ENCODE peak calls at places on chromosomes 3 and 15, in six cellular contexts. R is Peyer's patch, G is spleen, Q is tibial nerve, L is adrenal gland, V is gastrocnemius medialis. X is an unnamed sample. For H3K4me1, the result is how much of the 10 kb centered on the place peaks cover.

GRCh38 chr3:49869525-49870126 is at the start of gene CAMKV:
- DNase-seq in G (peak), V (no peak), Q (no peak), R (no peak), L (no peak), X (no peak)

GRCh38 chr3:136932978-136933812 is 24.6 kb upstream of the IL20RB start:
- DNase-seq in L (no peak), R (no peak), V (no peak), Q (no peak), G (no peak), X (no peak)

GRCh38 chr3:156360116-156360515 is 194.8 kb downstream of the SSR3 start:
- DNase-seq in G (no peak), R (no peak), V (no peak), Q (no peak), L (no peak), X (no peak)

GRCh38 chr3:50525987-50526386 is 22.6 kb upstream of the CACNA2D2 start:
- DNase-seq in R (no peak), L (peak), G (no peak), V (no peak), Q (peak), X (no peak)

GRCh38 chr3:170867143-170867542 is 2.9 kb downstream of the RPL22L1 start:
- DNase-seq in V (no peak), Q (no peak), G (no peak), L (no peak), R (no peak), X (no peak)

GRCh38 chr3:177473184-177473583 is 275.9 kb upstream of the TBL1XR1 start:
- DNase-seq in Q (no peak), G (no peak), R (no peak), V (peak), L (no peak), X (no peak)

GRCh38 chr3:14925729-14926591 is 21.4 kb upstream of the NR2C2 start:
- DNase-seq in V (peak), L (no peak), Q (no peak), R (no peak), G (no peak), X (no peak)

GRCh38 chr3:113285741-113286140 is 74.4 kb downstream of the BOC start:
- DNase-seq in V (no peak), R (no peak), L (no peak), Q (no peak), G (no peak), X (no peak)

GRCh38 chr3:186519021-186519658 is 25.0 kb downstream of the CRYGS start:
- DNase-seq in V (no peak), G (peak), Q (no peak), R (peak), L (no peak), X (no peak)

GRCh38 chr15:89817701-89818280 is 3.1 kb upstream of the ANPEP start:
- DNase-seq in L (no peak), Q (no peak), V (no peak), R (no peak), G (peak), X (no peak)

GRCh38 chr15:39127925-39128617 is 452.8 kb upstream of the THBS1 start:
- DNase-seq in G (no peak), V (no peak), Q (no peak), L (no peak), R (no peak), X (no peak)

GRCh38 chr15:69794643-69795461 is 302.9 kb downstream of the TLE3 start:
- DNase-seq in V (peak), L (peak), R (no peak), Q (peak), G (peak), X (no peak)

GRCh38 chr3:133153382-133153781 is 115.2 kb downstream of the TMEM108 start:
- DNase-seq in L (no peak), R (no peak), Q (no peak), G (no peak), V (no peak), X (no peak)

GRCh38 chr15:79994651-79995050 is 23.7 kb upstream of the BCL2A1 start:
- DNase-seq in L (no peak), G (no peak), Q (no peak), V (no peak), R (no peak), X (no peak)

GRCh38 chr3:171535133-171535532 is 74.9 kb upstream of the TNIK start:
- DNase-seq in L (no peak), R (no peak), Q (no peak), G (no peak), V (no peak), X (no peak)

GRCh38 chr3:183592820-183593219 is 37.3 kb upstream of the KLHL6 start:
- DNase-seq in Q (no peak), L (no peak), V (no peak), R (no peak), G (no peak), X (no peak)

GRCh38 chr15:41930221-41930866 is 36.5 kb upstream of the SPTBN5 start:
- DNase-seq in R (no peak), V (peak), Q (peak), L (peak), G (no peak), X (no peak)
- H3K4me1 ChIP-seq in R (under half), V (under half), Q (under half), L (under half), G (half or more), X (half or more)

DNA sequence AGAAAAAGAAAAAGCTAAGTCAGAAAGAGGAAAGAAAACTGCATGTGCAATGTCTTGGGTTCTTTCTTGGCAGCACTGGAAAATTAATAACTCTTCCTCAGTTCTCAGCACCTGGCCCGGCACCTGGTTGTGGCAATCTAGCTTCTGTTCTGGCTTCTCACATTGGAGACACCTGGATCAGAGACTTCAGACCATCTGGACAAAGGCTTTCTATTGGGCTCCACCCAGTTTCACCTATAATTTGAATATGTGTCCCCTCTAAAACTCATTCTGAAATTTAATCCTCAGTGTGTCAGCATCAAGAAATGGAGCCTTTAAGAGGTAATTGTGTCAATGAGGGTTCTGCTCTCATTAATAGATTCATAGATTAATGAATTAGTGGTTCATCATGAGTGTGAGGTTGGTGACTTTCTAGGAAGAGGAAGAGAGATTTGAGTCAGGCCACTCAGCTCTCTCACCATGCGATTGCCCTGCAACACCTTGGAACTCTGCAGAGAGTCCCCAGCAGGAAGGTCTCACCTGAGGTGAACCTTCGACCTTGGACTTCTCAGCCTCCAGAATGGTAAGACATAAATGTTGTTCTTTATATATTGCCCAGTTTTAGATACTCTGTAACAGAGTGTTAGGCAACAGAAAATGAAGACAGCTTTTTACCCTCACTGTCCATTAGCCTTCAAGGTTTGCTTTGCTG is 679.9 kb downstream of the NTRK3 start:
- DNase-seq in L (no peak), V (no peak), Q (no peak), G (no peak), R (no peak), X (no peak)
- TF ChIP-seq POLR2A in L (no peak), V (no peak), Q (no peak), G (no peak), R (no peak), X (no peak)

GRCh38 chr15:66963710-66964109 is 101.7 kb upstream of the SMAD3 start:
- DNase-seq in R (no peak), V (no peak), L (no peak), G (no peak), Q (no peak), X (no peak)

GRCh38 chr15:66965201-66965900 is 100.1 kb upstream of the SMAD3 start:
- DNase-seq in G (no peak), L (no peak), R (no peak), Q (no peak), V (no peak), X (no peak)

GRCh38 chr15:66964791-66965190 is 100.6 kb upstream of the SMAD3 start:
- DNase-seq in G (no peak), V (no peak), L (no peak), Q (no peak), R (no peak), X (no peak)

GRCh38 chr15:66964111-66964738 is 101.2 kb upstream of the SMAD3 start:
- DNase-seq in V (no peak), G (no peak), Q (no peak), L (no peak), R (no peak), X (no peak)

GRCh38 chr15:66966256-66966655 is 99.1 kb upstream of the SMAD3 start:
- DNase-seq in R (no peak), G (no peak), V (no peak), Q (no peak), L (no peak), X (no peak)
- TF ChIP-seq CTCF in R (peak), G (peak), V (no peak), Q (no peak), L (no peak), X (no peak)

GRCh38 chr3:149577801-149578200 is 80.0 kb downstream of the WWTR1 start:
- DNase-seq in Q (no peak), V (no peak), L (no peak), G (no peak), R (no peak), X (no peak)
- H3K4me1 ChIP-seq in Q (half or more), V (half or more), L (half or more), G (under half), R (under half), X (half or more)

GRCh38 chr3:58464875-58465274 is 27.0 kb upstream of the KCTD6 start:
- DNase-seq in L (no peak), G (no peak), Q (no peak), R (no peak), V (no peak), X (no peak)

GRCh38 chr3:58466899-58467563 is 24.9 kb upstream of the KCTD6 start:
- DNase-seq in G (no peak), L (no peak), V (no peak), Q (no peak), R (no peak), X (no peak)

GRCh38 chr3:58462829-58463180 is 29.1 kb upstream of the KCTD6 start:
- DNase-seq in L (no peak), R (no peak), V (no peak), Q (no peak), G (no peak), X (no peak)

GRCh38 chr3:58463181-58463941 is 28.5 kb upstream of the KCTD6 start:
- DNase-seq in L (peak), Q (peak), V (peak), R (peak), G (peak), X (no peak)

GRCh38 chr3:58463942-58464271 is 28.0 kb upstream of the KCTD6 start:
- DNase-seq in Q (no peak), G (no peak), L (no peak), R (no peak), V (no peak), X (no peak)
- TF ChIP-seq POLR2A in Q (no peak), G (no peak), L (no peak), R (no peak), V (no peak), X (no peak)

X was measured in vagina.